ENCODE peak calls at places on chromosomes 13 and 19, in seven cellular contexts. S, U, V, E, D, M and F are unnamed samples.

GRCh38 chr13:80342541-80343371 is 1.8 kb upstream of the SPRY2 start:
- DNase-seq in E (peak), V (peak), S (peak), M (peak), U (peak), D (peak), F (no peak)

GRCh38 chr19:813359-814107 is 8.2 kb downstream of the PLPPR3 start:
- DNase-seq in E (no peak), D (no peak), M (no peak), S (no peak), U (no peak), V (no peak), F (no peak)

GRCh38 chr19:14361824-14362223 is 19.4 kb upstream of the ADGRE5 start:
- DNase-seq in V (no peak), S (peak), E (no peak), M (peak), D (no peak), U (no peak), F (no peak)

GRCh38 chr19:3201911-3202310 is 16.2 kb downstream of the NCLN start:
- DNase-seq in U (no peak), D (no peak), S (no peak), M (no peak), V (no peak), E (no peak), F (no peak)

GRCh38 chr13:106859505-106859904 is 291.6 kb upstream of the ARGLU1 start:
- DNase-seq in S (no peak), M (no peak), D (no peak), V (no peak), E (no peak), U (no peak), F (no peak)

GRCh38 chr13:40141859-40142555 is 486.5 kb downstream of the COG6 start:
- DNase-seq in S (no peak), E (no peak), D (no peak), M (no peak), V (no peak), U (no peak), F (no peak)

GRCh38 chr19:3027292-3027691 is 1.8 kb downstream of the TLE2 start:
- DNase-seq in S (no peak), E (no peak), U (no peak), V (no peak), M (no peak), D (no peak), F (no peak)

GRCh38 chr19:30877591-30878230 is 471.5 kb downstream of the TSHZ3 start:
- DNase-seq in S (no peak), U (no peak), V (no peak), D (no peak), E (peak), M (no peak), F (no peak)

GRCh38 chr19:42655748-42656147 is 61.0 kb upstream of the CEACAM8 start:
- DNase-seq in S (no peak), D (no peak), M (no peak), U (no peak), V (no peak), E (no peak), F (no peak)

GRCh38 chr19:16005925-16006324 is 57.1 kb downstream of the OR10H4 start:
- DNase-seq in S (no peak), M (no peak), E (no peak), U (no peak), D (no peak), V (no peak), F (no peak)

GRCh38 chr13:38514575-38514974 is 164.9 kb downstream of the UFM1 start:
- DNase-seq in U (no peak), V (no peak), M (no peak), E (no peak), D (no peak), S (no peak), F (no peak)

GRCh38 chr13:52832268-52832667 is 16.2 kb downstream of the PCDH8 start:
- DNase-seq in M (no peak), D (no peak), V (no peak), S (no peak), U (no peak), E (no peak), F (no peak)